ENCODE peak calls at places on chromosome 7, in four cellular contexts. K, Z, A and L are unnamed samples.

GRCh38 chr7:134630890-134631289 is 15.8 kb upstream of the BPGM start:
- DNase-seq in K (no peak), Z (no peak), A (no peak), L (no peak)

GRCh38 chr7:18768256-18768655 is 272.7 kb downstream of the HDAC9 start:
- DNase-seq in K (no peak), Z (no peak), A (no peak), L (no peak)

GRCh38 chr7:41538810-41539724 is 163.8 kb downstream of the INHBA start:
- DNase-seq in K (no peak), Z (no peak), A (no peak), L (no peak)

GRCh38 chr7:157379493-157379892 is 42.7 kb downstream of the DNAJB6 start:
- DNase-seq in K (no peak), Z (no peak), A (no peak), L (no peak)

GRCh38 chr7:88111136-88111748 is 108.6 kb downstream of the SRI start:
- DNase-seq in K (no peak), Z (no peak), A (peak; percentile 49), L (peak; percentile 22)

GRCh38 chr7:135856356-135857144 is 107.9 kb upstream of the FAM180A start:
- DNase-seq in K (no peak), Z (no peak), A (no peak), L (no peak)

GRCh38 chr7:81769891-81770818 is at the start of gene HGF:
- DNase-seq in K (peak; percentile 40), Z (no peak), A (no peak), L (no peak)

GRCh38 chr7:142405122-142405765 is 147.4 kb upstream of the PRSS58 start:
- DNase-seq in K (no peak), Z (no peak), A (no peak), L (no peak)

GRCh38 chr7:22326181-22326580 is 30.8 kb downstream of the RAPGEF5 start:
- DNase-seq in K (no peak), Z (no peak), A (no peak), L (no peak)

GRCh38 chr7:109956916-109957315 is 1134.0 kb upstream of the LRRN3 start:
- DNase-seq in K (no peak), Z (no peak), A (no peak), L (no peak)

GRCh38 chr7:157819517-157819807 is 482.7 kb downstream of the DNAJB6 start:
- DNase-seq in K (no peak), Z (no peak), A (no peak), L (no peak)

GRCh38 chr7:27096756-27097514 is 1.1 kb upstream of the HOXA1 start:
- DNase-seq in K (no peak), Z (no peak), A (peak; percentile 12), L (no peak)

GRCh38 chr7:38700111-38700510 is 68.9 kb upstream of the AMPH start:
- DNase-seq in K (no peak), Z (no peak), A (no peak), L (no peak)

GRCh38 chr7:43431020-43431595 is 151.8 kb upstream of the STK17A start:
- DNase-seq in K (no peak), Z (no peak), A (no peak), L (no peak)

GRCh38 chr7:12942599-12942998 is 255.2 kb downstream of the ARL4A start:
- DNase-seq in K (no peak), Z (no peak), A (no peak), L (no peak)

GRCh38 chr7:156156734-156157408 is 344.6 kb upstream of the SHH start:
- DNase-seq in K (peak; percentile 0), Z (no peak), A (no peak), L (no peak)